ENCODE peak calls at places on chromosomes 4 and X, in ten cellular contexts. P is prostate gland; H is tibial nerve; O is hepatocyte; W is adipocyte; C is CD4-positive, alpha-beta memory T cell; M is IMR-90; X is A549; R is uterus; K is right atrium auricular region. U is an unnamed sample. For H3K9me3, the result is how much of the 10 kb centered on the place peaks cover.

GRCh38 chr4:112910109-112910736 is 139.2 kb upstream of the ANK2 start:
- DNase-seq in C (no peak), R (no peak), P (no peak), O (peak), M (peak), K (no peak), H (peak), W (peak), X (no peak), U (no peak)

GRCh38 chr4:15774020-15774420 is 4.1 kb upstream of the CD38 start:
- DNase-seq in H (no peak), M (no peak), X (peak), C (no peak), W (no peak), O (peak), P (no peak), R (no peak), K (no peak), U (no peak)

GRCh38 chr4:103046416-103047290 is 27.1 kb upstream of the SLC9B1 start:
- DNase-seq in O (peak), C (peak), M (peak), P (no peak), W (peak), R (no peak), K (no peak), H (no peak), X (peak), U (peak)

GRCh38 chr4:111842336-111842735 is 302.9 kb upstream of the FAM241A start:
- DNase-seq in C (no peak), M (no peak), P (no peak), K (no peak), H (no peak), O (no peak), W (no peak), X (no peak), R (no peak), U (no peak)

GRCh38 chr4:149923736-149924135 is 108.1 kb upstream of the IQCM start:
- DNase-seq in O (no peak), P (no peak), H (no peak), W (no peak), X (no peak), R (no peak), C (no peak), M (no peak), K (no peak), U (no peak)

GRCh38 chrX:20270557-20270880 is 3.8 kb upstream of the RPS6KA3 start:
- DNase-seq in O (no peak), C (no peak), R (no peak), M (peak), K (no peak), X (no peak), W (peak), P (no peak), H (no peak), U (no peak)

GRCh38 chr4:164935363-164935762 is 42.1 kb downstream of the TRIM61 start:
- DNase-seq in K (no peak), R (no peak), O (no peak), W (no peak), C (no peak), P (no peak), M (no peak), H (no peak), X (no peak), U (no peak)

GRCh38 chrX:103488332-103488731 is 31.0 kb downstream of the RAB40A start:
- DNase-seq in K (no peak), W (peak), X (peak), H (no peak), R (no peak), O (no peak), M (no peak), C (no peak), P (no peak), U (no peak)

GRCh38 chrX:15946783-15947550 is 92.4 kb upstream of the AP1S2 start:
- DNase-seq in K (no peak), R (no peak), P (no peak), X (no peak), M (peak), W (peak), H (no peak), C (no peak), O (peak), U (no peak)

GRCh38 chr4:53908661-53909078 is 155.7 kb downstream of the CHIC2 start:
- DNase-seq in C (peak), O (peak), K (peak), H (peak), W (peak), P (peak), M (peak), X (peak), R (no peak), U (no peak)

GRCh38 chrX:39705299-39705698 is 392.5 kb downstream of the BCOR start:
- DNase-seq in R (peak), X (peak), K (peak), M (peak), O (peak), C (no peak), W (peak), H (peak), P (peak), U (no peak)

GRCh38 chr4:153257151-153257620 is 52.9 kb downstream of the TRIM2 start:
- DNase-seq in R (peak), H (no peak), M (peak), K (no peak), P (no peak), O (peak), C (no peak), W (peak), X (no peak), U (no peak)

GRCh38 chrX:3712080-3712869 is 1.2 kb downstream of the PRKX start:
- DNase-seq in K (no peak), O (peak), P (no peak), C (no peak), W (peak), M (peak), R (no peak), H (peak), X (no peak), U (no peak)

GRCh38 chr4:6701371-6701770 is 7.7 kb downstream of the S100P start:
- DNase-seq in P (no peak), W (no peak), R (no peak), X (no peak), K (no peak), C (peak), M (no peak), O (no peak), H (no peak), U (peak)

GRCh38 chr4:118821590-118822293 is 14.2 kb downstream of the SEC24D start:
- DNase-seq in C (no peak), M (no peak), P (no peak), O (peak), H (no peak), K (no peak), W (peak), R (no peak), X (no peak), U (no peak)

GRCh38 chrX:16838202-16839066 is 31.7 kb downstream of the RBBP7 start:
- DNase-seq in P (no peak), W (peak), O (peak), K (no peak), R (no peak), M (peak), C (no peak), H (no peak), X (no peak), U (no peak)

GRCh38 chr4:163195247-163195765 is 28.6 kb upstream of the NAF1 start:
- DNase-seq in X (no peak), R (no peak), K (no peak), H (no peak), W (no peak), C (no peak), P (no peak), M (no peak), O (no peak), U (no peak)

GRCh38 chr4:154506253-154506652 is 14.7 kb upstream of the DCHS2 start:
- DNase-seq in R (no peak), K (no peak), H (peak), C (no peak), P (peak), W (peak), O (peak), X (no peak), M (peak), U (no peak)

GRCh38 chr4:138919094-138919936 is 96.3 kb upstream of the NOCT start:
- DNase-seq in X (peak), M (peak), P (peak), R (peak), K (peak), C (peak), W (no peak), H (peak), O (peak), U (no peak)

GRCh38 chr4:41361831-41362646 is 105.3 kb downstream of the UCHL1 start:
- DNase-seq in O (no peak), R (no peak), C (no peak), H (no peak), M (no peak), K (no peak), X (no peak), P (no peak), W (no peak), U (no peak)

GRCh38 chr4:3226944-3227343 is 22.0 kb upstream of the MSANTD1 start:
- DNase-seq in O (no peak), W (no peak), K (no peak), X (no peak), P (no peak), R (no peak), C (no peak), M (no peak), H (no peak), U (no peak)

GRCh38 chr4:4329496-4329895 is 39.4 kb downstream of the ZBTB49 start:
- DNase-seq in K (no peak), C (no peak), O (no peak), W (no peak), P (no peak), M (no peak), X (no peak), R (no peak), H (no peak), U (no peak)

DNA sequence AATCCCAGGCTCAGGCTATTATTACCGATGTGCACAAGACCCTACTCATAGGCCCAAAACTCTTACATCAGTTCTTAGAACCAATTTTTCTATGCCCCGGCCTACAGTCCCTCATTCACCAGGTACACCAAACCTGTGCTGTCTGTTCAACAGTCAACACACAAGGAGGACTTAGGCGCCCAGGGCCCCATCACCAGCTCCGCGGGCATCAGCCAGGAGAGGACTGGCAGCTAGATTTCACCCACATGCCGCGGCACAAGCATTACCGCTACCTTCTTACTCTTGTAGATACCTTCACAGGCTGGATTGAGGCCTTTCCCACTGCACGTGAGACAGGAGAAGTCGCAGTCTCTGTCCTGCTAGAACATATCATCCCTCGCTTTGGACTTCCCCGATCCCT is 962.5 kb downstream of the RPA4 start:
- DNase-seq in O (no peak), H (no peak), R (no peak), C (no peak), P (no peak), W (no peak), M (no peak), K (no peak), X (no peak), U (no peak)
- H3K9me3 ChIP-seq in O (under half), H (under half), R (under half), C (under half), P (under half), W (under half), M (under half), K (under half), X (under half), U (under half)

GRCh38 chr4:109233585-109233984 is 68.9 kb downstream of the COL25A1 start:
- DNase-seq in O (no peak), M (no peak), H (no peak), C (no peak), R (no peak), X (no peak), K (no peak), W (no peak), P (no peak), U (no peak)

GRCh38 chr4:109232666-109233065 is 69.8 kb downstream of the COL25A1 start:
- DNase-seq in H (no peak), C (no peak), O (no peak), P (no peak), W (no peak), R (no peak), K (no peak), M (no peak), X (no peak), U (no peak)

GRCh38 chr4:109234596-109234995 is 67.9 kb downstream of the COL25A1 start:
- DNase-seq in W (no peak), K (no peak), C (no peak), O (no peak), P (no peak), M (no peak), R (no peak), X (no peak), H (no peak), U (no peak)

GRCh38 chr4:109231331-109231730 is 71.1 kb downstream of the COL25A1 start:
- DNase-seq in W (no peak), P (no peak), K (no peak), C (no peak), O (no peak), M (no peak), H (no peak), R (no peak), X (no peak), U (no peak)

GRCh38 chr4:109229028-109229427 is 73.4 kb downstream of the COL25A1 start:
- DNase-seq in H (no peak), K (no peak), M (no peak), R (no peak), W (no peak), O (no peak), P (no peak), C (no peak), X (no peak), U (no peak)
- H3K9me3 ChIP-seq in H (under half), K (under half), M (under half), R (under half), W (under half), O (under half), P (under half), C (under half), X (under half), U (under half)

DNA sequence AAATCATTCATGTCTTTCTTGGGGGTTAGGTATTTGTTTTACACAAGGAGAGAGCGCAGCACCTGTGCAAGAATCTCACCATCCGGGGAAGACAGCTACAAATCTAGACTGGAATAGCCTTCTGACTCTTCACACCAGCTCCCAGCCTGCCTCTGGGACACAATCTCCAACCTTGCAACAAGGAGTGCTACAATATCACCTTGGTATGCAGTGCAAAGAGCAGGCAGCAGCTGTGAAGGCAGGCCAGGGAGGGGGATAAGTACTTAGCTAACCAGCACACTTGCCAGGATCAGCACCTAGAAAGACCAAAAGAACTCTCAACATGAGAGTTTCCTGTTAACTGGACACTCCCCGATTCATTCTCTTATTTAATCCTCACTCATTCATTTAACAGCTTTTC is 235.3 kb downstream of the AR start:
- DNase-seq in M (no peak), P (no peak), W (no peak), C (no peak), K (no peak), R (no peak), O (no peak), H (no peak), X (no peak), U (no peak)
- H3K9me3 ChIP-seq in M (under half), P (under half), W (under half), C (under half), K (under half), R (under half), O (under half), H (under half), X (under half), U (under half)

GRCh38 chr4:174870311-174870710 is 41.3 kb upstream of the GLRA3 start:
- DNase-seq in O (peak), K (no peak), X (no peak), M (no peak), W (no peak), C (no peak), H (no peak), R (no peak), P (no peak), U (no peak)

GRCh38 chr4:174871407-174871806 is 42.4 kb upstream of the GLRA3 start:
- DNase-seq in X (no peak), P (no peak), H (no peak), C (no peak), W (no peak), O (no peak), K (no peak), R (no peak), M (no peak), U (no peak)

GRCh38 chr4:174880001-174880400 is 38.2 kb upstream of the ADAM29 start:
- DNase-seq in R (no peak), O (no peak), H (no peak), W (no peak), P (no peak), K (no peak), M (no peak), X (no peak), C (no peak), U (no peak)

GRCh38 chr4:174873931-174874330 is 44.2 kb upstream of the ADAM29 start:
- DNase-seq in K (no peak), O (no peak), P (no peak), M (no peak), R (no peak), H (no peak), W (peak), C (no peak), X (no peak), U (no peak)

GRCh38 chr4:174874898-174875297 is 43.3 kb upstream of the ADAM29 start:
- DNase-seq in C (no peak), H (no peak), O (no peak), K (no peak), X (no peak), P (no peak), R (no peak), W (no peak), M (no peak), U (no peak)
- H3K9me3 ChIP-seq in C (under half), H (under half), O (under half), K (under half), X (under half), P (under half), R (under half), W (under half), M (under half), U (under half)

DNA sequence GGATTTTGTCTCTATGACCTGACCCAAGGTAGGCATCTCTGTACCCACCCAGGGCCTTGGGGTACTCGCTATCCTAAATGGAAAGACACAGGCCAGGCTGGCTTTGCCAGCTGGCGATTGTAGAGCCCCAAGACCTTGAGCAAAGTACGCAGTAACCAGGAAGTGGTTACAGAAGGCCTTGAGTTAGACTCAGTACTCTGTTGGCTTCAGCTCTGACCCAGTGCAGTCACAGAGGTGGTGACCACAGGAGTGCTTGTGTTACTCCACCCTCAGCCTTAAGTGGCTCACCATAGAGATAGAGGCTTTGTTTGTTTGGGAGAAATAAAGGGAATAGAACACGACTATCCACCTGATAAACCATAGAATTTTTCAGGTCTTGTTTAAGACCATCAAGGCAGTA is 880.5 kb upstream of the POU3F4 start:
- DNase-seq in M (no peak), C (no peak), H (no peak), W (no peak), X (no peak), R (no peak), O (no peak), P (no peak), K (no peak), U (no peak)
- H3K9me3 ChIP-seq in M (under half), C (under half), H (under half), W (under half), X (under half), R (under half), O (under half), P (under half), K (under half), U (under half)

GRCh38 chr4:99863-100262 is 24.4 kb upstream of the ZNF718 start:
- DNase-seq in K (no peak), H (no peak), M (no peak), C (no peak), P (no peak), R (no peak), O (no peak), W (no peak), X (no peak), U (no peak)

DNA sequence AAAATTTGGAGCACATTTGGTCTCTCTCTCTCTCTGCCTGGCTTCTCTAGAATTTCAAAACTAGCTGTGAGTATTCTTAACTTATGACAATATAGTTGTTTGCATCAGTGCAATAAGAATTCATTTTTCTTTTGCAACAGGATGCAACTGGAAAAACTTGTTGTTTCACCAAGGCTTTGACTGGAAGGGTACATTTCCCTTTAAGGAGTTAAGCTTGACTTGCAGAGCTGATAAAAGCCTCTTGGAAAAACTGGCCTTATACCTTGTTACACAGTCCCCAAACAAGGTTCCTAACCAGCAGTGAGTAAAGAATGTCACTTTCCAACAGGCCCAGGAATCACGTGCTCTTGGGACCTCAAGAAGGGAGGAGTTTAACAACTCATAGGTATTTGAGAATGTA is 25.9 kb upstream of the ZNF718 start:
- DNase-seq in R (no peak), W (no peak), K (no peak), X (no peak), P (no peak), C (no peak), M (no peak), O (no peak), H (no peak), U (no peak)
- H3K9me3 ChIP-seq in R (under half), W (half or more), K (under half), X (under half), P (under half), C (under half), M (half or more), O (under half), H (under half), U (under half)

GRCh38 chrX:63744850-63745249 is 40.2 kb downstream of the ARHGEF9 start:
- DNase-seq in K (no peak), R (no peak), C (no peak), H (no peak), X (no peak), W (no peak), P (no peak), O (no peak), M (no peak), U (no peak)
- H3K9me3 ChIP-seq in K (under half), R (under half), C (under half), H (under half), X (under half), W (under half), P (under half), O (under half), M (under half), U (under half)